ENCODE peak calls at places on chromosome 1, in ten cellular contexts. W, P, H, U, O, N, A, S, J and Z are unnamed samples.

GRCh38 chr1:35001743-35002142 is 16.6 kb upstream of the TMEM35B start:
- DNase-seq in S (no peak), H (no peak), A (no peak), U (no peak), W (no peak), J (no peak), P (no peak), O (no peak), N (no peak), Z (no peak)

GRCh38 chr1:111486431-111486830 is 12.6 kb downstream of the C1orf162 start:
- DNase-seq in N (no peak), P (no peak), U (no peak), O (no peak), W (no peak), J (no peak), H (no peak), S (no peak), A (no peak), Z (no peak)

GRCh38 chr1:94592566-94592920 is 51.0 kb upstream of the F3 start:
- DNase-seq in P (no peak), U (no peak), O (no peak), H (no peak), N (no peak), A (no peak), S (no peak), J (no peak), W (no peak), Z (no peak)

GRCh38 chr1:11740258-11741192 is 4.6 kb downstream of the AGTRAP start:
- DNase-seq in S (no peak), P (no peak), H (peak; percentile 55), N (no peak), O (no peak), W (no peak), A (no peak), U (no peak), J (no peak), Z (no peak)

GRCh38 chr1:9233241-9233941 is 1.2 kb upstream of the H6PD start:
- DNase-seq in W (no peak), S (no peak), A (no peak), U (peak; percentile 72), N (peak; percentile 75), P (no peak), O (no peak), H (no peak), J (peak; percentile 58), Z (no peak)

GRCh38 chr1:209929751-209930150 is 8.3 kb upstream of the SYT14 start:
- DNase-seq in J (no peak), U (no peak), A (no peak), N (no peak), W (no peak), P (no peak), S (no peak), H (no peak), O (no peak), Z (no peak)

GRCh38 chr1:204685236-204686006 is at the start of gene LRRN2:
- DNase-seq in P (no peak), W (no peak), H (no peak), N (no peak), O (peak; percentile 19), A (peak; percentile 22), U (no peak), S (no peak), J (no peak), Z (no peak)

GRCh38 chr1:23444104-23444533 is 19.6 kb upstream of the TCEA3 start:
- DNase-seq in O (no peak), S (no peak), W (no peak), N (peak; percentile 67), A (no peak), J (peak; percentile 64), U (peak; percentile 63), H (no peak), P (no peak), Z (no peak)

GRCh38 chr1:160486453-160486852 is 36.6 kb downstream of the SLAMF6 start:
- DNase-seq in P (no peak), W (no peak), U (no peak), S (no peak), H (no peak), O (no peak), A (no peak), J (no peak), N (no peak), Z (no peak)

GRCh38 chr1:36829066-36829465 is 205.2 kb downstream of the GRIK3 start:
- DNase-seq in A (no peak), P (no peak), W (no peak), U (no peak), J (no peak), H (no peak), O (no peak), S (no peak), N (no peak), Z (no peak)

GRCh38 chr1:32339363-32339978 is 3.4 kb upstream of the MARCKSL1 start:
- DNase-seq in H (peak; percentile 71), S (no peak), U (no peak), A (no peak), W (no peak), O (no peak), P (no peak), N (no peak), J (no peak), Z (peak; percentile 73)

GRCh38 chr1:38287036-38287435 is 240.4 kb upstream of the POU3F1 start:
- DNase-seq in N (no peak), H (no peak), S (no peak), U (no peak), P (no peak), O (no peak), A (no peak), W (no peak), J (no peak), Z (no peak)

GRCh38 chr1:212591922-212592321 is 16.6 kb upstream of the ATF3 start:
- DNase-seq in H (no peak), N (no peak), A (no peak), P (no peak), S (no peak), O (no peak), J (no peak), W (no peak), U (no peak), Z (no peak)

GRCh38 chr1:183871142-183871541 is 66.2 kb downstream of the RGL1 start:
- DNase-seq in P (no peak), N (no peak), U (no peak), A (no peak), J (no peak), W (no peak), O (no peak), H (peak; percentile 31), S (no peak), Z (no peak)

GRCh38 chr1:170520601-170521000 is 11.4 kb upstream of the GORAB start:
- DNase-seq in H (no peak), A (no peak), P (no peak), O (no peak), U (no peak), J (no peak), W (no peak), N (no peak), S (no peak), Z (no peak)

GRCh38 chr1:65681101-65681500 is 111.6 kb upstream of the PDE4B start:
- DNase-seq in J (no peak), H (no peak), N (no peak), A (no peak), O (no peak), P (peak; percentile 21), S (no peak), W (no peak), U (no peak), Z (no peak)

GRCh38 chr1:40317394-40318074 is 448 bp upstream of the COL9A2 start:
- DNase-seq in H (no peak), A (no peak), O (no peak), U (no peak), P (no peak), S (no peak), J (no peak), W (no peak), N (no peak), Z (peak; percentile 32)

GRCh38 chr1:193456883-193457282 is 270.5 kb upstream of the B3GALT2 start:
- DNase-seq in N (no peak), J (no peak), H (peak; percentile 46), P (no peak), S (no peak), U (no peak), O (no peak), W (no peak), A (no peak), Z (no peak)

GRCh38 chr1:44659566-44659965 is 14.7 kb downstream of the TMEM53 start:
- DNase-seq in W (no peak), U (no peak), J (no peak), O (no peak), S (no peak), P (no peak), N (no peak), A (no peak), H (no peak), Z (no peak)

GRCh38 chr1:162463021-162463420 is 34.6 kb upstream of the UHMK1 start:
- DNase-seq in S (no peak), O (no peak), N (no peak), W (no peak), J (no peak), U (no peak), A (no peak), H (no peak), P (no peak), Z (no peak)

GRCh38 chr1:51439053-51439452 is 80.0 kb downstream of the EPS15 start:
- DNase-seq in P (no peak), W (no peak), U (no peak), A (no peak), H (peak; percentile 34), N (no peak), S (no peak), O (no peak), J (no peak), Z (no peak)

GRCh38 chr1:214542275-214543199 is 8.9 kb downstream of the PTPN14 start:
- DNase-seq in P (no peak), O (no peak), N (no peak), H (no peak), A (no peak), U (no peak), W (no peak), S (no peak), J (no peak), Z (no peak)

GRCh38 chr1:223256034-223256433 is 107.9 kb downstream of the SUSD4 start:
- DNase-seq in H (no peak), A (no peak), W (no peak), N (no peak), U (no peak), S (no peak), J (no peak), O (no peak), P (no peak), Z (no peak)

GRCh38 chr1:54968581-54968980 is 11.8 kb upstream of the TMEM61 start:
- DNase-seq in H (no peak), U (no peak), J (no peak), P (no peak), O (no peak), A (no peak), S (no peak), W (no peak), N (no peak), Z (no peak)

GRCh38 chr1:12709696-12710095 is 6.2 kb upstream of the AADACL3 start:
- DNase-seq in H (no peak), J (no peak), W (no peak), S (no peak), O (no peak), U (no peak), N (no peak), P (no peak), A (no peak), Z (no peak)

GRCh38 chr1:27150183-27150582 is 4.7 kb downstream of the SLC9A1 start:
- DNase-seq in O (no peak), W (no peak), N (no peak), A (no peak), H (no peak), S (no peak), U (no peak), P (no peak), J (no peak), Z (no peak)

GRCh38 chr1:232617237-232617636 is 12.7 kb downstream of the SIPA1L2 start:
- DNase-seq in U (no peak), N (no peak), O (no peak), H (no peak), S (no peak), P (no peak), A (no peak), J (no peak), W (no peak), Z (no peak)

GRCh38 chr1:209747580-209748262 is 8.1 kb upstream of the TRAF3IP3 start:
- DNase-seq in H (peak; percentile 96), P (peak; percentile 96), O (peak; percentile 85), A (peak; percentile 97), U (peak; percentile 97), S (peak; percentile 84), W (peak; percentile 62), N (peak; percentile 96), J (peak; percentile 95), Z (peak; percentile 82)